ENCODE peak calls at places on chromosomes 12 and 14, in nine cellular contexts. B is stomach, O is upper lobe of right lung, X is psoas muscle, D is sigmoid colon, S is foreskin fibroblast, U is left ventricle myocardium inferior, T is fibroblast of pulmonary artery, N is dorsolateral prefrontal cortex. W is an unnamed sample.

GRCh38 chr12:81815611-81816010 is 56.5 kb upstream of the PPFIA2 start:
- DNase-seq in B (no peak), O (no peak), X (no peak), D (no peak), S (no peak), U (no peak), T (no peak), N (no peak), W (no peak)

GRCh38 chr12:54700301-54700700 is 52.1 kb upstream of the DCD start:
- DNase-seq in B (no peak), O (no peak), X (no peak), D (no peak), S (no peak), U (no peak), T (no peak), N (no peak), W (no peak)

GRCh38 chr12:132009336-132009859 is 59.7 kb downstream of the EP400 start:
- DNase-seq in B (no peak), O (no peak), X (no peak), D (no peak), S (no peak), U (no peak), T (no peak), N (no peak), W (no peak)

GRCh38 chr12:106304001-106304421 is 1.5 kb downstream of the TCP11L2 start:
- DNase-seq in B (no peak), O (no peak), X (no peak), D (no peak), S (no peak), U (no peak), T (no peak), N (no peak), W (no peak)

GRCh38 chr12:31393004-31393550 is 67.1 kb upstream of the SINHCAF start:
- DNase-seq in B (no peak), O (no peak), X (no peak), D (no peak), S (no peak), U (no peak), T (no peak), N (no peak), W (no peak)

GRCh38 chr12:67540920-67541624 is 107.5 kb upstream of the DYRK2 start:
- DNase-seq in B (no peak), O (no peak), X (no peak), D (no peak), S (no peak), U (no peak), T (no peak), N (no peak), W (no peak)

GRCh38 chr12:34400986-34401658 is 378.8 kb downstream of the ALG10 start:
- DNase-seq in B (peak), O (peak), X (peak), D (peak), S (no peak), U (peak), T (no peak), N (peak), W (no peak)

GRCh38 chr14:50784683-50785505 is 46.1 kb downstream of the NIN start:
- DNase-seq in B (no peak), O (no peak), X (no peak), D (no peak), S (no peak), U (no peak), T (no peak), N (no peak), W (no peak)

GRCh38 chr12:122992386-122992785 is 11.9 kb downstream of the ARL6IP4 start:
- DNase-seq in B (no peak), O (no peak), X (peak), D (no peak), S (no peak), U (no peak), T (no peak), N (no peak), W (no peak)

GRCh38 chr12:78759387-78759786 is 105.2 kb upstream of the SYT1 start:
- DNase-seq in B (no peak), O (no peak), X (no peak), D (no peak), S (peak), U (no peak), T (peak), N (no peak), W (no peak)

GRCh38 chr14:71551291-71551955 is 380.8 kb upstream of the RGS6 start:
- DNase-seq in B (no peak), O (no peak), X (no peak), D (no peak), S (peak), U (no peak), T (peak), N (no peak), W (peak)

GRCh38 chr14:64990939-64991338 is 4.2 kb downstream of the FNTB start:
- DNase-seq in B (no peak), O (no peak), X (no peak), D (no peak), S (no peak), U (no peak), T (no peak), N (no peak), W (no peak)

GRCh38 chr12:96986883-96987523 is 79.9 kb downstream of the NEDD1 start:
- DNase-seq in B (no peak), O (no peak), X (no peak), D (no peak), S (peak), U (no peak), T (peak), N (no peak), W (peak)

GRCh38 chr12:96028538-96028937 is 6.8 kb downstream of the LTA4H start:
- DNase-seq in B (no peak), O (no peak), X (no peak), D (no peak), S (no peak), U (no peak), T (no peak), N (no peak), W (no peak)

GRCh38 chr14:96146131-96146771 is 58.4 kb upstream of the BDKRB2 start:
- DNase-seq in B (peak), O (no peak), X (no peak), D (peak), S (peak), U (no peak), T (peak), N (peak), W (peak)

GRCh38 chr12:49716546-49716945 is 9.3 kb upstream of the FMNL3 start:
- DNase-seq in B (no peak), O (no peak), X (no peak), D (no peak), S (no peak), U (no peak), T (no peak), N (no peak), W (no peak)

GRCh38 chr12:89708793-89709156 is at the start of gene ATP2B1:
- DNase-seq in B (peak), O (peak), X (peak), D (peak), S (peak), U (peak), T (peak), N (peak), W (peak)

GRCh38 chr12:89707992-89708792 is 446 bp downstream of the ATP2B1 start:
- DNase-seq in B (peak), O (peak), X (peak), D (peak), S (no peak), U (peak), T (no peak), N (peak), W (no peak)

GRCh38 chr12:89709994-89710872 is 1.6 kb upstream of the ATP2B1 start:
- DNase-seq in B (peak), O (peak), X (peak), D (peak), S (no peak), U (peak), T (peak), N (peak), W (no peak)

GRCh38 chr12:89709157-89709993 is 737 bp upstream of the ATP2B1 start:
- DNase-seq in B (peak), O (peak), X (peak), D (peak), S (peak), U (peak), T (peak), N (peak), W (peak)

DNA sequence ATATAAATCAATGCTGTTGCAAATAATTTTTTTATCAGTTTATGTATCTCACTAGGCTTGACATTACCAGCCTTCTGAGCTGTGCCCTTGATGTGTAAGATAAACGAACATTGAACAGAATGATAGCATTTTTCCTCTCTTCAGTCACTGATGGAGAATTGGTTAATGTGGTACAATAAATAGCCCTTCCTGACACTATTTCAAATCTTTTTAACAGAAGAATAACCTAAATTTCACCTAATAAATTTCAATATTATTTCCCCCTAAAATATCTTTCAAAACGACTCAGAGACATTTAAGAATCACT is 2.2 kb upstream of the ATP2B1 start:
- DNase-seq in B (no peak), O (no peak), X (no peak), D (no peak), S (no peak), U (no peak), T (no peak), N (no peak), W (no peak)
- H3K4me3 ChIP-seq in B (no peak), O (peak), X (peak), D (peak), S (peak), U (peak), T (peak), N (peak), W (no peak)

GRCh38 chr14:103434868-103435442 is 49.7 kb downstream of the MARK3 start:
- DNase-seq in B (no peak), O (no peak), X (no peak), D (no peak), S (no peak), U (no peak), T (no peak), N (no peak), W (no peak)
- TF ChIP-seq CTCF in B (no peak), O (no peak), X (no peak), D (no peak), S (no peak), U (no peak), T (no peak), N (no peak), W (no peak)

DNA sequence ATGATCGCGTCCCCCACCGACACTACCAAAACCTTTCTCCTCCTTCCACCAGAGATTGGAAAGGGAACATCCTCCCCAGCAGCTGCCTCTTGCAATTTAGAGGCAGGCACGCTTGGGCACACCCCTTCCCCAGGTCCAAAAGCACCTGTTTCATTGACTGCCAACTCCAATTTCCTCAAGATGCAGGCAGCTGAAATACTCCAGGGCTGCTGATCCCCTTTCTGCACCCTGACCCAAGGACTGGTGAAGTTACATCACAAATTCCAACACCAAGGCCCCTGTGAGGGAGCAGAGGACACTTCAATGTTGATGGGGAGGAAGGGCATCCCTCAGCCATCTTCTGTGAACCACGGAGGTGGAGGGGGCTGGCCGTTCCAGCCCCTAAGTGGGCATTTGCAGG is 33.8 kb downstream of the BCL11B start:
- DNase-seq in B (no peak), O (no peak), X (no peak), D (no peak), S (no peak), U (no peak), T (no peak), N (no peak), W (no peak)
- H3K4me3 ChIP-seq in B (no peak), O (no peak), X (no peak), D (no peak), S (no peak), U (no peak), T (no peak), N (no peak), W (no peak)

GRCh38 chr12:19739195-19739776 is 300.0 kb downstream of the AEBP2 start:
- DNase-seq in B (no peak), O (no peak), X (no peak), D (no peak), S (peak), U (no peak), T (peak), N (no peak), W (peak)
- TF ChIP-seq CTCF in B (no peak), O (peak), X (peak), D (peak), S (peak), U (peak), T (peak), N (peak), W (peak)

DNA sequence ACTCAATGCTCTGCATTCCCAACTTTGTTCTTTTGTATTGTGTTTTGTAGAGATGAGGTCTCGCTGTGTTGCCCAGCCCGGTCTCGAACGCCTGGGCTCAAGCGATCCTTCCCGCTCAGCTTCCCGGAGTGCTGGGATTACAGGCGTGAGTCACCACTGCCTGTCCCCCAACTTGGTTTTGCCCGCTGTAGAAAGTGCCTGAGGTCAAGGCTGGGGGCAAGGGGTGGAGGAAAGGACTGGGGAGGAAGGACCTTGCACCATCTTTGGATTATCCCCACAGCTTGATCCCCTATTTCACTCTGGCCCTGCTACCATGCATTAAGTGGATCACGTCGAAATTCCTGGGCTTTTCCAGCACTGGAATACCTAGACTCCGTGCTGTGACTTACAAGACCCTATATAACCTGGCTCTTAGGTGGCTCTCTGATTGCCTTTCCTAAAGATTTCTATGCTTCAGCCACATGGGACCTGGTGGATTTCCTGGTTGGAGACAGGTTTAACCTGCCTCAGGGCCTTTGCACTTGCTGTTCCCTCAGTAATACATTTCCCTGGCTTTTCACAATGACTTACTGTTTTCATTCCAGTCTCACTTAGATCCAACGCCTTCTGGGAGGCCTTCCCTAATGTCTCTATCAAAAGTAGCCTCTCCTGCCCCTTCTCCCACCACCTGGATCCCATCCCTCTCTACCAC is 608 bp upstream of the PIANP start:
- DNase-seq in B (no peak), O (no peak), X (no peak), D (no peak), S (no peak), U (no peak), T (no peak), N (no peak), W (no peak)
- H3K4me3 ChIP-seq in B (peak), O (peak), X (peak), D (peak), S (peak), U (peak), T (peak), N (peak), W (peak)

W was measured in astrocyte of the cerebellum.